ENCODE peak calls at places on chromosomes 11 and 22, in four cellular contexts. One of them, this sample, is unnamed.

GRCh38 chr11:27701262-27702105 is 1.2 kb upstream of the BDNF start:
- DNase-seq in IMR-90: peak; percentile 89
- DNase-seq in H1: no peak
- DNase-seq in trophoblast cell: peak; percentile 38
- DNase-seq in this sample: no peak

GRCh38 chr22:22030493-22031182 is 48.1 kb upstream of the TOP3B start:
- DNase-seq in IMR-90: peak; percentile 50
- DNase-seq in H1: no peak
- DNase-seq in trophoblast cell: no peak
- DNase-seq in this sample: no peak

GRCh38 chr11:44604171-44604581 is 38.7 kb downstream of the CD82 start:
- DNase-seq in IMR-90: peak; percentile 53
- DNase-seq in H1: no peak
- DNase-seq in trophoblast cell: no peak
- DNase-seq in this sample: no peak

GRCh38 chr11:121722431-121723256 is 269.9 kb upstream of the SORL1-AS1 start:
- DNase-seq in IMR-90: peak; percentile 89
- DNase-seq in H1: peak; percentile 76
- DNase-seq in trophoblast cell: no peak
- DNase-seq in this sample: peak; percentile 37

GRCh38 chr11:69449320-69450063 is 32.0 kb upstream of the LINC01488 start:
- DNase-seq in IMR-90: peak; percentile 47
- DNase-seq in H1: no peak
- DNase-seq in trophoblast cell: peak; percentile 68
- DNase-seq in this sample: no peak

GRCh38 chr22:29072979-29073617 is at the start of gene KREMEN1:
- DNase-seq in IMR-90: no peak
- DNase-seq in H1: peak; percentile 78
- DNase-seq in trophoblast cell: no peak
- DNase-seq in this sample: no peak

GRCh38 chr11:67056267-67056639 is 394 bp upstream of the RHOD start:
- DNase-seq in IMR-90: no peak
- DNase-seq in H1: no peak
- DNase-seq in trophoblast cell: no peak
- DNase-seq in this sample: no peak

GRCh38 chr22:21038405-21038804 is 6.0 kb upstream of the SLC7A4 start:
- DNase-seq in IMR-90: peak; percentile 40
- DNase-seq in H1: no peak
- DNase-seq in trophoblast cell: no peak
- DNase-seq in this sample: no peak

GRCh38 chr11:100910808-100911207 is 218.8 kb downstream of the PGR start:
- DNase-seq in IMR-90: no peak
- DNase-seq in H1: no peak
- DNase-seq in trophoblast cell: no peak
- DNase-seq in this sample: no peak

GRCh38 chr11:118396097-118396501 is 5.3 kb upstream of the ATP5MG start:
- DNase-seq in IMR-90: no peak
- DNase-seq in H1: no peak
- DNase-seq in trophoblast cell: no peak
- DNase-seq in this sample: no peak

GRCh38 chr11:48066881-48067800 is 86.8 kb downstream of the PTPRJ start:
- DNase-seq in IMR-90: no peak
- DNase-seq in H1: no peak
- DNase-seq in trophoblast cell: no peak
- DNase-seq in this sample: no peak

GRCh38 chr22:24894998-24895397 is 51.5 kb downstream of the LHFPL7 start:
- DNase-seq in IMR-90: no peak
- DNase-seq in H1: no peak
- DNase-seq in trophoblast cell: no peak
- DNase-seq in this sample: no peak

GRCh38 chr11:102010776-102011500 is 36.3 kb upstream of the CFAP300 start:
- DNase-seq in IMR-90: peak; percentile 82
- DNase-seq in H1: peak; percentile 66
- DNase-seq in trophoblast cell: peak; percentile 100
- DNase-seq in this sample: peak; percentile 32

GRCh38 chr11:134581121-134581626 is 169.1 kb upstream of the B3GAT1 start:
- DNase-seq in IMR-90: no peak
- DNase-seq in H1: peak; percentile 22
- DNase-seq in trophoblast cell: no peak
- DNase-seq in this sample: no peak

GRCh38 chr11:116317212-116317611 is 455.6 kb downstream of the BUD13 start:
- DNase-seq in IMR-90: no peak
- DNase-seq in H1: no peak
- DNase-seq in trophoblast cell: no peak
- DNase-seq in this sample: no peak

GRCh38 chr11:59689015-59689414 is 20.2 kb upstream of the PATL1 start:
- DNase-seq in IMR-90: no peak
- DNase-seq in H1: no peak
- DNase-seq in trophoblast cell: no peak
- DNase-seq in this sample: no peak

GRCh38 chr11:114987171-114987760 is 308.9 kb downstream of the NXPE2 start:
- DNase-seq in IMR-90: no peak
- DNase-seq in H1: no peak
- DNase-seq in trophoblast cell: no peak
- DNase-seq in this sample: no peak

GRCh38 chr11:9901931-9902330 is 238.1 kb downstream of the SWAP70 start:
- DNase-seq in IMR-90: no peak
- DNase-seq in H1: no peak
- DNase-seq in trophoblast cell: peak; percentile 23
- DNase-seq in this sample: no peak

GRCh38 chr11:71991494-71991893 is 7.2 kb upstream of the IL18BP start:
- DNase-seq in IMR-90: no peak
- DNase-seq in H1: no peak
- DNase-seq in trophoblast cell: peak; percentile 29
- DNase-seq in this sample: no peak

DNA sequence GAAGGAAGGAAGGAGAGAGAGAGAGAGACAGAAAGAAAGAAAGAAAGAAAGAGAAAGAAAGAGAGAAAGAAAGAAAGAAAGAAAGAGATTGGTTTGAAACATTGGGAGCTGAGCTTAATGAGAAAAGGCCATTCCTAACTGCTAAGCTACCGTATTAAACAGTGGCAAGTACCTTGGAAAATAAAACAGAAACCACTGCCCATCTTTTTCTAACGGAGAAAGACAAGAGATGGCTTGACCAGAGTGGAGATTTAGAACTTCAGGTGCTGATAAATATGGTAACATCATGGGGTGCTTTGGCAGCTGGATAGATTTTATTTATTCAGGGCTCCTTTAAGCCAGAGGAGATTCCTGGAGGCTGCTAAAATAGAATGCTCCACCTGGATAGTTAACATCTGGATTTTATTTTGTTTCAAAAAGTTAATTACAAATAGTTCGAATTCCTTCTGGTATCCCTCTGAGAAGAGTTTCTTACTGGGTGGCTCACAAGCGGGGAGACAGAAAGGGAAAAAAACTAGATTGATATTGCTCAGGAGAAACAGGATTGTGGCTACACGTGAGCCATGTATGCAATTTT is 12.9 kb downstream of the TIMP3 start:
- DNase-seq in IMR-90: no peak
- DNase-seq in H1: no peak
- DNase-seq in trophoblast cell: no peak
- DNase-seq in this sample: no peak
- H3K14ac ChIP-seq in IMR-90: no peak overlapping the region
- H3K14ac ChIP-seq in H1: no peak overlapping the region
- H3K14ac ChIP-seq in trophoblast cell: no peak overlapping the region
- H3K14ac ChIP-seq in this sample: no peak overlapping the region

GRCh38 chr11:12506502-12506921 is 129.1 kb downstream of the PARVA start:
- DNase-seq in IMR-90: peak; percentile 59
- DNase-seq in H1: peak; percentile 2
- DNase-seq in trophoblast cell: no peak
- DNase-seq in this sample: no peak

GRCh38 chr11:12505183-12505582 is 127.8 kb downstream of the PARVA start:
- DNase-seq in IMR-90: no peak
- DNase-seq in H1: peak; percentile 19
- DNase-seq in trophoblast cell: no peak
- DNase-seq in this sample: no peak

GRCh38 chr11:12507391-12507790 is 130.0 kb downstream of the PARVA start:
- DNase-seq in IMR-90: no peak
- DNase-seq in H1: no peak
- DNase-seq in trophoblast cell: no peak
- DNase-seq in this sample: no peak

GRCh38 chr11:12509371-12509770 is 132.0 kb downstream of the PARVA start:
- DNase-seq in IMR-90: no peak
- DNase-seq in H1: peak; percentile 37
- DNase-seq in trophoblast cell: no peak
- DNase-seq in this sample: no peak

GRCh38 chr11:12508151-12508740 is 130.9 kb downstream of the PARVA start:
- DNase-seq in IMR-90: peak; percentile 75
- DNase-seq in H1: no peak
- DNase-seq in trophoblast cell: peak; percentile 76
- DNase-seq in this sample: no peak
- H3K27ac ChIP-seq in IMR-90: peak overlapping the region; percentile 88
- H3K27ac ChIP-seq in H1: no peak overlapping the region
- H3K27ac ChIP-seq in trophoblast cell: peak overlapping the region; percentile 63
- H3K27ac ChIP-seq in this sample: no peak overlapping the region

DNA sequence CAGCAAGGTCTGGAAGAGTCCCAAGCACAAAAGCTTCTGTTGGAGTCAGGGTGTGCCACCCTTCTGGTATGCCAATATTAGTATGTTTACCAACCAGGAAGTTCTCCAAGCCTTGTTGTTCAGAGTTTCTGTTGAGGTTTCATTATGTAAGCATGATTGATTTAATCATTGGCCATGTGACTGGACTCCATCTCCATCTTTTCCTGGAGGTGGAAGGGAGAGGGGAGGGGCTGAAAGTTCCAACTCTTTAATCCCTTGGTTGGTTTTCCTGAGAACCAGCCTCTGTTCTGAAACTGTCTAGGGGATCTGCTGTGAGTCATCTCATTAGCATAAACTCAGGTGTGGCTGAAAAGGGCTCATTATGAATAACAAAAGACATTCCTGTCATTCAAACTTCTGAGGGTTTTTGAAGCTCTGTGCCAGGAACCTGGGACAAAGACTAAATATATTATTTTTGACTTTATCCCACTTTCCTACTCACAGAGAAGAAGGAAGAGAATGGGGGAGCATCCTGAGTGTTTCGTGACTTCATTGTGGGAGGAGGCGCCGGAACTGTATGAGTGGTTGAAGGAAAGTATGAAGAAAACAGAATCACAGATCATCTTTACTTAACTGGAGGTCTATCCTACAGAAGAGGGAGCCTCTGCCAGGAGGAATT is 138.2 kb downstream of the NECTIN1 start:
- DNase-seq in IMR-90: no peak
- DNase-seq in H1: no peak
- DNase-seq in trophoblast cell: no peak
- DNase-seq in this sample: peak; percentile 31
- H3K18ac ChIP-seq in IMR-90: no peak overlapping the region
- H3K18ac ChIP-seq in H1: peak overlapping the region; percentile 57
- H3K18ac ChIP-seq in trophoblast cell: no peak overlapping the region
- H3K18ac ChIP-seq in this sample: no peak overlapping the region

GRCh38 chr11:111764621-111765020 is 1.6 kb downstream of the PPP2R1B start:
- DNase-seq in IMR-90: peak; percentile 51
- DNase-seq in H1: no peak
- DNase-seq in trophoblast cell: no peak
- DNase-seq in this sample: no peak

GRCh38 chr11:111765984-111766833 is at the start of gene PPP2R1B:
- DNase-seq in IMR-90: peak; percentile 44
- DNase-seq in H1: peak; percentile 86
- DNase-seq in trophoblast cell: peak; percentile 77
- DNase-seq in this sample: peak; percentile 79

GRCh38 chr11:111765320-111765983 is 737 bp downstream of the PPP2R1B start:
- DNase-seq in IMR-90: no peak
- DNase-seq in H1: no peak
- DNase-seq in trophoblast cell: peak; percentile 17
- DNase-seq in this sample: no peak

GRCh38 chr11:111762981-111763643 is 3.1 kb downstream of the PPP2R1B start:
- DNase-seq in IMR-90: peak; percentile 20
- DNase-seq in H1: no peak
- DNase-seq in trophoblast cell: no peak
- DNase-seq in this sample: peak; percentile 55

DNA sequence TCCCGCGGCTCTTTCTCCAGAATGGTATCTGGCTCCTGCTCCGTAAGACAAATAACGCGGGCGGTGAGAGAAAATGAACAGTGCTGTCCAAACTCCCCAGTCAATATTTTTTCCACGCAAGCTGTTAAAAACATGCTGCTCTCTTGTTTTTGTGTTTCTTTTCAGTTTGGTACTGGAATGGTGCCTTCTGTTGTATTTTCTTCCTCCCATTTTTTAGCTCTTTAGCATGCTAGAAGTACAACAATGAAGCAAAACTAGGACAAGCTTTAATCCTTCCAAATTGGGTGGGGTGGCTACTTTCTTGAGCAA is 599 bp upstream of the PPP2R1B start:
- DNase-seq in IMR-90: no peak
- DNase-seq in H1: no peak
- DNase-seq in trophoblast cell: no peak
- DNase-seq in this sample: no peak
- H3K14ac ChIP-seq in IMR-90: peak overlapping the region; percentile 92
- H3K14ac ChIP-seq in H1: no peak overlapping the region
- H3K14ac ChIP-seq in trophoblast cell: no peak overlapping the region
- H3K14ac ChIP-seq in this sample: no peak overlapping the region

GRCh38 chr11:24356501-24356900 is 140.4 kb upstream of the LUZP2 start:
- DNase-seq in IMR-90: peak; percentile 1
- DNase-seq in H1: no peak
- DNase-seq in trophoblast cell: no peak
- DNase-seq in this sample: no peak
- H3K27ac ChIP-seq in IMR-90: no peak overlapping the region
- H3K27ac ChIP-seq in H1: no peak overlapping the region
- H3K27ac ChIP-seq in trophoblast cell: no peak overlapping the region
- H3K27ac ChIP-seq in this sample: no peak overlapping the region

GRCh38 chr11:129291556-129291955 is 84.1 kb upstream of the BARX2 start:
- DNase-seq in IMR-90: no peak
- DNase-seq in H1: no peak
- DNase-seq in trophoblast cell: no peak
- DNase-seq in this sample: no peak
- H3K18ac ChIP-seq in IMR-90: no peak overlapping the region
- H3K18ac ChIP-seq in H1: no peak overlapping the region
- H3K18ac ChIP-seq in trophoblast cell: no peak overlapping the region
- H3K18ac ChIP-seq in this sample: no peak overlapping the region

GRCh38 chr11:64185323-64186204 is at the start of gene STIP1:
- DNase-seq in IMR-90: peak; percentile 100
- DNase-seq in H1: peak; percentile 99
- DNase-seq in trophoblast cell: peak; percentile 100
- DNase-seq in this sample: peak; percentile 100
- H3K14ac ChIP-seq in IMR-90: peak within 1 kb of the TSS; percentile 94
- H3K14ac ChIP-seq in H1: no peak within 1 kb of the TSS
- H3K14ac ChIP-seq in trophoblast cell: peak within 1 kb of the TSS; percentile 92
- H3K14ac ChIP-seq in this sample: no peak within 1 kb of the TSS